ENCODE peak calls at places on chromosomes 11 and 22, in four cellular contexts. One of them, this sample, is unnamed. For H3K36me3, the result is how much of the 10 kb centered on the place peaks cover.

GRCh38 chr11:32081129-32081641 is 9.7 kb upstream of the RCN1 start:
- DNase-seq in cardiac muscle cell: no peak
- DNase-seq in astrocyte: peak
- DNase-seq in adipocyte: no peak
- DNase-seq in this sample: peak

GRCh38 chr11:117814766-117815261 is 9.7 kb downstream of the FXYD2 start:
- DNase-seq in cardiac muscle cell: peak
- DNase-seq in astrocyte: peak
- DNase-seq in adipocyte: no peak
- DNase-seq in this sample: no peak

GRCh38 chr11:96101146-96101545 is 177.2 kb upstream of the MTMR2 start:
- DNase-seq in cardiac muscle cell: no peak
- DNase-seq in astrocyte: no peak
- DNase-seq in adipocyte: no peak
- DNase-seq in this sample: no peak

GRCh38 chr11:126734752-126735151 is 265.8 kb downstream of the KIRREL3 start:
- DNase-seq in cardiac muscle cell: no peak
- DNase-seq in astrocyte: no peak
- DNase-seq in adipocyte: no peak
- DNase-seq in this sample: no peak

GRCh38 chr11:84106560-84106959 is 820.4 kb upstream of the CCDC90B start:
- DNase-seq in cardiac muscle cell: no peak
- DNase-seq in astrocyte: no peak
- DNase-seq in adipocyte: no peak
- DNase-seq in this sample: no peak

GRCh38 chr11:1916132-1916985 is 3.1 kb upstream of the TNNT3 start:
- DNase-seq in cardiac muscle cell: no peak
- DNase-seq in astrocyte: no peak
- DNase-seq in adipocyte: no peak
- DNase-seq in this sample: no peak

GRCh38 chr11:75986966-75987365 is 172.0 kb downstream of the UVRAG start:
- DNase-seq in cardiac muscle cell: peak
- DNase-seq in astrocyte: peak
- DNase-seq in adipocyte: no peak
- DNase-seq in this sample: no peak

GRCh38 chr11:17208257-17208999 is 642 bp upstream of the PIK3C2A start:
- DNase-seq in cardiac muscle cell: peak
- DNase-seq in astrocyte: peak
- DNase-seq in adipocyte: peak
- DNase-seq in this sample: peak

GRCh38 chr11:12727556-12728070 is 53.4 kb downstream of the TEAD1 start:
- DNase-seq in cardiac muscle cell: no peak
- DNase-seq in astrocyte: peak
- DNase-seq in adipocyte: peak
- DNase-seq in this sample: no peak

GRCh38 chr11:121648306-121648705 is 195.5 kb upstream of the SORL1-AS1 start:
- DNase-seq in cardiac muscle cell: no peak
- DNase-seq in astrocyte: no peak
- DNase-seq in adipocyte: no peak
- DNase-seq in this sample: no peak

GRCh38 chr11:119336744-119337469 is 2.6 kb downstream of the RNF26 start:
- DNase-seq in cardiac muscle cell: no peak
- DNase-seq in astrocyte: no peak
- DNase-seq in adipocyte: no peak
- DNase-seq in this sample: no peak

GRCh38 chr22:27088026-27088425 is 430.6 kb downstream of the MIAT start:
- DNase-seq in cardiac muscle cell: no peak
- DNase-seq in astrocyte: peak
- DNase-seq in adipocyte: peak
- DNase-seq in this sample: no peak

GRCh38 chr11:134794192-134794591 is 382.1 kb upstream of the B3GAT1 start:
- DNase-seq in cardiac muscle cell: no peak
- DNase-seq in astrocyte: no peak
- DNase-seq in adipocyte: no peak
- DNase-seq in this sample: no peak

GRCh38 chr22:40714514-40714966 is 35.3 kb downstream of the MCHR1 start:
- DNase-seq in cardiac muscle cell: no peak
- DNase-seq in astrocyte: peak
- DNase-seq in adipocyte: peak
- DNase-seq in this sample: no peak

GRCh38 chr11:94581926-94582325 is 14.8 kb downstream of the PIWIL4 start:
- DNase-seq in cardiac muscle cell: no peak
- DNase-seq in astrocyte: no peak
- DNase-seq in adipocyte: no peak
- DNase-seq in this sample: no peak

GRCh38 chr11:92977401-92977800 is 8.0 kb downstream of the MTNR1B start:
- DNase-seq in cardiac muscle cell: no peak
- DNase-seq in astrocyte: no peak
- DNase-seq in adipocyte: no peak
- DNase-seq in this sample: no peak

GRCh38 chr22:36294801-36295200 is 41.9 kb downstream of the APOL1 start:
- DNase-seq in cardiac muscle cell: no peak
- DNase-seq in astrocyte: no peak
- DNase-seq in adipocyte: no peak
- DNase-seq in this sample: no peak

GRCh38 chr22:37199103-37199838 is 11.2 kb upstream of the C1QTNF6 start:
- DNase-seq in cardiac muscle cell: peak
- DNase-seq in astrocyte: peak
- DNase-seq in adipocyte: peak
- DNase-seq in this sample: peak

GRCh38 chr11:130609121-130610035 is 160.9 kb downstream of the ADAMTS15 start:
- DNase-seq in cardiac muscle cell: no peak
- DNase-seq in astrocyte: no peak
- DNase-seq in adipocyte: peak
- DNase-seq in this sample: peak

GRCh38 chr22:36811094-36811797 is 5.6 kb downstream of the PVALB start:
- DNase-seq in cardiac muscle cell: no peak
- DNase-seq in astrocyte: no peak
- DNase-seq in adipocyte: no peak
- DNase-seq in this sample: no peak

GRCh38 chr22:19674129-19674928 is 40.0 kb upstream of the SEPTIN5 start:
- DNase-seq in cardiac muscle cell: no peak
- DNase-seq in astrocyte: no peak
- DNase-seq in adipocyte: no peak
- DNase-seq in this sample: peak

GRCh38 chr11:46658259-46658658 is 40.9 kb downstream of the ATG13 start:
- DNase-seq in cardiac muscle cell: no peak
- DNase-seq in astrocyte: peak
- DNase-seq in adipocyte: peak
- DNase-seq in this sample: peak

GRCh38 chr22:31211504-31211861 is 615 bp upstream of the LIMK2 start:
- DNase-seq in cardiac muscle cell: no peak
- DNase-seq in astrocyte: no peak
- DNase-seq in adipocyte: no peak
- DNase-seq in this sample: no peak

GRCh38 chr22:49566141-49566541 is 261.5 kb downstream of the BRD1 start:
- DNase-seq in cardiac muscle cell: no peak
- DNase-seq in astrocyte: no peak
- DNase-seq in adipocyte: no peak
- DNase-seq in this sample: no peak

GRCh38 chr22:42627981-42628380 is 12.4 kb downstream of the ATP5MGL start:
- DNase-seq in cardiac muscle cell: no peak
- DNase-seq in astrocyte: no peak
- DNase-seq in adipocyte: no peak
- DNase-seq in this sample: no peak

GRCh38 chr22:42626951-42627625 is 12.4 kb upstream of the POLDIP3 start:
- DNase-seq in cardiac muscle cell: no peak
- DNase-seq in astrocyte: no peak
- DNase-seq in adipocyte: no peak
- DNase-seq in this sample: no peak

GRCh38 chr22:42624551-42625106 is 9.9 kb upstream of the POLDIP3 start:
- DNase-seq in cardiac muscle cell: no peak
- DNase-seq in astrocyte: no peak
- DNase-seq in adipocyte: no peak
- DNase-seq in this sample: no peak

GRCh38 chr22:42625416-42625815 is 10.7 kb upstream of the POLDIP3 start:
- DNase-seq in cardiac muscle cell: no peak
- DNase-seq in astrocyte: no peak
- DNase-seq in adipocyte: no peak
- DNase-seq in this sample: no peak

GRCh38 chr22:42626431-42626830 is 11.7 kb upstream of the POLDIP3 start:
- DNase-seq in cardiac muscle cell: no peak
- DNase-seq in astrocyte: no peak
- DNase-seq in adipocyte: no peak
- DNase-seq in this sample: no peak
- H3K36me3 ChIP-seq in cardiac muscle cell: under half
- H3K36me3 ChIP-seq in astrocyte: under half
- H3K36me3 ChIP-seq in adipocyte: half or more
- H3K36me3 ChIP-seq in this sample: half or more

DNA sequence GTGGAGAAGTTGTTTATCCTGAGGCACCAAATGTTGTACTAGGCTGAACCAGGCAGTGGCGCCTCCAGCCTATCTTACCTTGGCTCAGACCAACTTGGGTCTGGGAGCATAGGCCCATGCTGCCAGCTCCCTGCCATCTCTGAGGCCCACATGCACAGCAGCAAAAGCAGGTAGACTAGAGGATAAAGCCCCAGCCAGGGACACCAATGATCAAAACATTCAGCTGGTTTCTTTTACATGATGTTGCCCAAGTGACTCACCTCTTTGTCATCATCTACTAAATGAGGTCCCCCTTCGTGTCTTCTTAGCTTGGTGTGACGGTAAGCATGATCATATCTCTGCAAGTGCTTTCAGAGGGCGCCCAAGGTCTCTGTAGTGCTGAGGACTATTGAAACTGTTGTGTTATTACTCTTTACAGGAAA is 112.1 kb upstream of the DRD2 start:
- DNase-seq in cardiac muscle cell: no peak
- DNase-seq in astrocyte: peak
- DNase-seq in adipocyte: no peak
- DNase-seq in this sample: no peak
- H3K36me3 ChIP-seq in cardiac muscle cell: under half
- H3K36me3 ChIP-seq in astrocyte: under half
- H3K36me3 ChIP-seq in adipocyte: under half
- H3K36me3 ChIP-seq in this sample: under half

GRCh38 chr11:72704028-72704782 is 30.0 kb upstream of the PDE2A start:
- DNase-seq in cardiac muscle cell: no peak
- DNase-seq in astrocyte: no peak
- DNase-seq in adipocyte: peak
- DNase-seq in this sample: no peak

GRCh38 chr11:72706579-72706978 is 32.4 kb upstream of the PDE2A start:
- DNase-seq in cardiac muscle cell: no peak
- DNase-seq in astrocyte: no peak
- DNase-seq in adipocyte: no peak
- DNase-seq in this sample: no peak

GRCh38 chr11:72705442-72706365 is 31.5 kb upstream of the PDE2A start:
- DNase-seq in cardiac muscle cell: no peak
- DNase-seq in astrocyte: no peak
- DNase-seq in adipocyte: no peak
- DNase-seq in this sample: no peak

GRCh38 chr11:72703281-72704008 is 29.2 kb upstream of the PDE2A start:
- DNase-seq in cardiac muscle cell: no peak
- DNase-seq in astrocyte: peak
- DNase-seq in adipocyte: peak
- DNase-seq in this sample: peak

DNA sequence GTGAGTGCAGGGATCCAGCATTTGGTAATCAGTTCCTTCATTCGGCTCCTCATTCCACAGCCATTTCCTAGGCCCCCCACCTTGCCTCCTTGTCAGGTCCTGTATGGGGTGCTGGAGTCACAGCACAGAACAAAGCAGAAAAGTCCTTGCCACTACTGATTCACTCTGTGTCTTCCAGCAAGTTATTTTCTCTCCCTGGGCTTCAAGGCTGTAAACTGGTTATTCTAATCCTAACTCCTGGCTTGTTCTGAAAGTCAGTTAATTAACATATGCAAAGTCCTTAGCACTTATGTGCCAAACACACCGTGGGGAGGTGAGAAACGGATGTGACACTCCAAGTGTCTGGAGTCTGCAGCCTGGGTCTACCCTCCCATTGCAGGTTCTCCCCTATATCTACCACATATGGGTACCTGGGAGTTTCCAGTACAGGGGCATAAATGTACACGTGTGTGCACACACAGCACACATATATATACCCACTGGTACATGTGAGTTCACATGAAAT is 30.6 kb upstream of the PDE2A start:
- DNase-seq in cardiac muscle cell: no peak
- DNase-seq in astrocyte: no peak
- DNase-seq in adipocyte: no peak
- DNase-seq in this sample: no peak
- H3K36me3 ChIP-seq in cardiac muscle cell: under half
- H3K36me3 ChIP-seq in astrocyte: under half
- H3K36me3 ChIP-seq in adipocyte: half or more
- H3K36me3 ChIP-seq in this sample: under half

DNA sequence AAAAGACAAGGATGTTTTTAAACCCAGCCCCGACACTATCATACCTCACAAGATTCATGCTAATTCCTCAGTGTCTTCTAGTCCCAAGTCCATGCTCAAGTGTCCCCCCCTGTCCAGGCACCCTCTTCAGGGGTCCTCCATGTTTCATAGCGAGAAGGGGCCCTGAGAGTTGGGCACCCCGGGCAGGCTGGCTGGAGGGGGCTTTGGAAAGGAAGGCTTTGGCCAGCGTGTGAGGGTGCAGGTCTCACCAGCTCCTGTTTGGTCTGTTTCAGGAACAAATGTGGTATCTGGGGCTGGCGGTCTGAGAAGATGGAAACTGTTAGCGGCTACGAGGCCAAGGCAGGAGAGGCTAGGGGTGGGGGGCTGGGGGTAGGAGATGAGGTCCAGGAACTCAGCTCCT is 4.5 kb upstream of the SSH3 start:
- DNase-seq in cardiac muscle cell: no peak
- DNase-seq in astrocyte: no peak
- DNase-seq in adipocyte: no peak
- DNase-seq in this sample: no peak
- H3K36me3 ChIP-seq in cardiac muscle cell: under half
- H3K36me3 ChIP-seq in astrocyte: under half
- H3K36me3 ChIP-seq in adipocyte: half or more
- H3K36me3 ChIP-seq in this sample: half or more

DNA sequence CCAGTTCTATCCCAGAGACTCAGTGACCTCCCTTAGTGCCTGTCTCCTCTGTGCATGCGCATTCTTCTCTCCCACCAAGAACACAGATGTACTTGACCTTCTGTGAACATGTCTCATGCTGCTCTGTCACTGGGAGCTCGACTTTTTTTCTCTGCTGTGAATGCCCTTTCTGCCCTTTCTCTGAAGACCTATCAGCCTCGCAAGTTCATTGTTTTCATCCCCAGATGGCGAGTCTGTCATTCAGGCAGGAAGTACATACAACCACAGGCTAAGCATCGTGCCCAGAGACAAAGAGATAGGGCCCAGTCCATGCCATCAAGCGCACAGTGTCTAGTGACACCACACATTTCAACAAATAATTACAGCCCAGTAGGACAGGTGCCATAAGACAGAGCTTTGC is 50.4 kb upstream of the RAB1B start:
- DNase-seq in cardiac muscle cell: no peak
- DNase-seq in astrocyte: no peak
- DNase-seq in adipocyte: no peak
- DNase-seq in this sample: no peak
- H3K36me3 ChIP-seq in cardiac muscle cell: under half
- H3K36me3 ChIP-seq in astrocyte: under half
- H3K36me3 ChIP-seq in adipocyte: half or more
- H3K36me3 ChIP-seq in this sample: under half

This sample was measured in MG63.